ENCODE peak calls at places on chromosomes 1 and 21, in six cellular contexts. Q, D, O, B, X and S are unnamed samples.

GRCh38 chr1:24987875-24988559 is 57.9 kb upstream of the RUNX3 start:
- DNase-seq in B (no peak), X (no peak), D (peak), Q (no peak), O (no peak), S (no peak)

GRCh38 chr21:36707763-36708511 is 9.0 kb downstream of the SIM2 start:
- DNase-seq in D (no peak), O (no peak), Q (no peak), X (no peak), B (no peak), S (no peak)

GRCh38 chr1:79198841-79199240 is 192.3 kb upstream of the ADGRL4 start:
- DNase-seq in B (no peak), O (peak), X (no peak), D (no peak), Q (peak), S (no peak)

GRCh38 chr1:116286541-116286971 is 86.5 kb upstream of the ATP1A1 start:
- DNase-seq in X (no peak), B (no peak), O (peak), D (no peak), Q (peak), S (no peak)

GRCh38 chr1:17510138-17510537 is 29.4 kb upstream of the ARHGEF10L start:
- DNase-seq in X (no peak), D (no peak), O (no peak), Q (no peak), B (no peak), S (no peak)

GRCh38 chr1:204623365-204623893 is 62.1 kb downstream of the LRRN2 start:
- DNase-seq in X (no peak), Q (peak), B (no peak), O (peak), D (no peak), S (no peak)

GRCh38 chr1:6116137-6116536 is 64.0 kb downstream of the CHD5 start:
- DNase-seq in Q (peak), O (peak), D (no peak), X (no peak), B (peak), S (no peak)

GRCh38 chr1:202563818-202564217 is 146.4 kb downstream of the SYT2 start:
- DNase-seq in B (no peak), X (no peak), O (no peak), D (no peak), Q (no peak), S (no peak)

GRCh38 chr1:94327001-94327685 is 89.8 kb upstream of the ARHGAP29 start:
- DNase-seq in Q (no peak), X (no peak), O (peak), D (no peak), B (no peak), S (no peak)

GRCh38 chr21:31580866-31581276 is 78.6 kb upstream of the SOD1 start:
- DNase-seq in X (peak), Q (peak), D (peak), B (peak), O (peak), S (peak)

GRCh38 chr1:229768232-229768631 is 142.2 kb downstream of the URB2 start:
- DNase-seq in B (no peak), X (no peak), O (no peak), Q (no peak), D (no peak), S (no peak)

GRCh38 chr1:52683367-52683940 is 14.7 kb downstream of the COA7 start:
- DNase-seq in X (no peak), Q (no peak), O (no peak), B (no peak), D (no peak), S (no peak)

GRCh38 chr1:203464226-203464625 is 11.4 kb upstream of the PRELP start:
- DNase-seq in X (no peak), O (peak), B (no peak), D (no peak), Q (no peak), S (no peak)

GRCh38 chr1:66182551-66183178 is 351.3 kb upstream of the SGIP1 start:
- DNase-seq in B (no peak), Q (peak), X (no peak), D (peak), O (peak), S (peak)

GRCh38 chr1:30733520-30733919 is 10.1 kb upstream of the MATN1 start:
- DNase-seq in O (peak), D (no peak), X (no peak), B (no peak), Q (no peak), S (no peak)

GRCh38 chr1:234602334-234603220 is 7.4 kb downstream of the IRF2BP2 start:
- DNase-seq in B (no peak), X (peak), Q (peak), O (peak), D (peak), S (no peak)

GRCh38 chr1:156859523-156860112 is 701 bp upstream of the INSRR start:
- DNase-seq in X (no peak), B (no peak), O (peak), Q (no peak), D (no peak), S (peak)

GRCh38 chr21:36004441-36004840 is 55.9 kb downstream of the SETD4 start:
- DNase-seq in B (no peak), O (no peak), Q (peak), X (no peak), D (no peak), S (no peak)

GRCh38 chr1:94607398-94607797 is 65.8 kb upstream of the F3 start:
- DNase-seq in B (no peak), D (no peak), O (no peak), X (no peak), Q (no peak), S (no peak)

GRCh38 chr21:45073301-45074047 is 906 bp upstream of the ADARB1 start:
- DNase-seq in D (peak), B (no peak), Q (no peak), O (no peak), X (peak), S (no peak)

GRCh38 chr1:45498279-45498678 is 1.6 kb downstream of the CCDC163 start:
- DNase-seq in D (no peak), X (no peak), O (no peak), B (no peak), Q (no peak), S (no peak)

GRCh38 chr1:240014051-240014450 is 77.6 kb upstream of the FMN2 start:
- DNase-seq in X (no peak), Q (no peak), B (no peak), D (no peak), O (no peak), S (no peak)

GRCh38 chr21:44521928-44522752 is 17.9 kb downstream of the KRTAP10-1 start:
- DNase-seq in O (no peak), X (no peak), B (no peak), Q (no peak), D (no peak), S (peak)

GRCh38 chr1:9774744-9775679 is 48.8 kb downstream of the CLSTN1 start:
- DNase-seq in O (no peak), Q (no peak), X (no peak), B (no peak), D (no peak), S (no peak)

GRCh38 chr1:230507671-230508407 is 81.7 kb upstream of the PGBD5 start:
- DNase-seq in X (peak), Q (no peak), O (peak), D (no peak), B (no peak), S (no peak)

GRCh38 chr1:121417289-121417955 is 232.6 kb downstream of the SRGAP2C start:
- DNase-seq in Q (no peak), O (peak), B (no peak), X (no peak), D (no peak), S (no peak)

GRCh38 chr21:36747815-36748381 is 49.0 kb downstream of the SIM2 start:
- DNase-seq in Q (no peak), D (peak), B (no peak), O (peak), X (no peak), S (no peak)